ENCODE peak calls at places on chromosomes 11 and 22, in four cellular contexts. T, Z, E and B are unnamed samples.

GRCh38 chr11:88801484-88802123 is 264.2 kb downstream of the GRM5 start:
- DNase-seq in E (no peak), Z (no peak), T (no peak), B (no peak)

GRCh38 chr11:104866815-104867214 is 31.4 kb downstream of the CASP12 start:
- DNase-seq in T (no peak), Z (no peak), E (no peak), B (no peak)

GRCh38 chr22:22244337-22245250 is at the start of gene VPREB1:
- DNase-seq in E (no peak), T (no peak), Z (no peak), B (no peak)

GRCh38 chr22:27212617-27213177 is 555.3 kb downstream of the MIAT start:
- DNase-seq in T (no peak), E (no peak), Z (peak; percentile 99), B (no peak)

GRCh38 chr22:24188705-24189248 is 7.5 kb downstream of the SUSD2 start:
- DNase-seq in E (no peak), Z (no peak), T (no peak), B (no peak)

GRCh38 chr22:44453441-44454112 is 44.5 kb downstream of the RTL6 start:
- DNase-seq in E (no peak), Z (no peak), T (no peak), B (no peak)

GRCh38 chr11:64592656-64593055 is 1.6 kb downstream of the SLC22A12 start:
- DNase-seq in Z (no peak), T (no peak), E (no peak), B (no peak)

GRCh38 chr11:11427185-11427944 is 74.3 kb upstream of the CSNK2A3 start:
- DNase-seq in Z (no peak), T (no peak), E (no peak), B (no peak)

GRCh38 chr11:58006940-58007339 is 16.7 kb upstream of the OR9Q1 start:
- DNase-seq in E (no peak), T (no peak), Z (no peak), B (no peak)